ENCODE peak calls at places on chromosomes 11 and 22, in five cellular contexts. M is AG04450, V is GM12865, K is tibial artery, F is PC-9. X is an unnamed sample.

GRCh38 chr22:46303347-46303965 is 6.8 kb downstream of the GTSE1 start:
- DNase-seq in F (no peak), K (no peak), V (no peak), M (no peak), X (peak; percentile 43)

GRCh38 chr11:66207816-66208215 is 60.6 kb upstream of the RAB1B start:
- DNase-seq in F (no peak), M (no peak), K (no peak), V (no peak), X (no peak)

GRCh38 chr11:71525188-71525937 is 1.7 kb upstream of the KRTAP5-7 start:
- DNase-seq in F (no peak), V (no peak), K (no peak), M (no peak), X (no peak)

GRCh38 chr11:110126936-110127335 is 33.7 kb downstream of the ZC3H12C start:
- DNase-seq in F (no peak), V (no peak), K (no peak), M (no peak), X (no peak)

GRCh38 chr11:122340607-122341006 is 224.6 kb upstream of the BLID start:
- DNase-seq in M (no peak), V (no peak), F (no peak), K (no peak), X (no peak)

GRCh38 chr22:37764622-37765021 is 43.1 kb upstream of the GCAT start:
- DNase-seq in V (no peak), F (no peak), K (no peak), M (no peak), X (no peak)

GRCh38 chr11:13016415-13016814 is 7.3 kb downstream of the RASSF10 start:
- DNase-seq in K (no peak), M (no peak), F (no peak), V (peak; percentile 20), X (no peak)

GRCh38 chr11:107683807-107684206 is 28.0 kb downstream of the SLN start:
- DNase-seq in K (no peak), F (no peak), M (no peak), V (no peak), X (no peak)

GRCh38 chr11:2383823-2384722 is 7.0 kb downstream of the CD81 start:
- DNase-seq in M (no peak), F (no peak), V (peak; percentile 84), K (no peak), X (no peak)

GRCh38 chr11:130150790-130151189 is 8.8 kb upstream of the ST14 start:
- DNase-seq in F (no peak), V (peak; percentile 17), M (no peak), K (no peak), X (no peak)

GRCh38 chr11:64296236-64296635 is 3.9 kb upstream of the CATSPERZ start:
- DNase-seq in V (no peak), F (no peak), M (no peak), K (no peak), X (no peak)

GRCh38 chr11:20775331-20775730 is 105.9 kb downstream of the NELL1 start:
- DNase-seq in V (no peak), F (no peak), K (no peak), M (no peak), X (no peak)

GRCh38 chr11:63838150-63838681 is 694 bp upstream of the MARK2 start:
- DNase-seq in K (no peak), V (no peak), F (no peak), M (no peak), X (no peak)

GRCh38 chr11:129412501-129412900 is 36.9 kb downstream of the BARX2 start:
- DNase-seq in M (no peak), V (no peak), F (no peak), K (no peak), X (no peak)

GRCh38 chr22:41621911-41622179 is 750 bp downstream of the XRCC6 start:
- DNase-seq in V (no peak), K (no peak), M (no peak), F (no peak), X (no peak)

GRCh38 chr22:50569896-50570535 is 7.3 kb upstream of the SYCE3 start:
- DNase-seq in V (peak; percentile 49), F (no peak), M (no peak), K (no peak), X (no peak)

GRCh38 chr11:117691206-117691490 is 105.9 kb downstream of the DSCAML1 start:
- DNase-seq in V (no peak), M (no peak), K (no peak), F (no peak), X (no peak)

GRCh38 chr11:63866211-63866610 is 27.3 kb downstream of the MARK2 start:
- DNase-seq in M (no peak), V (peak; percentile 95), F (no peak), K (peak; percentile 79), X (peak; percentile 64)

GRCh38 chr11:73622920-73623593 is 23.3 kb upstream of the PLEKHB1 start:
- DNase-seq in K (no peak), F (no peak), M (no peak), V (no peak), X (no peak)

GRCh38 chr11:3153291-3153861 is 11.7 kb downstream of the OSBPL5 start:
- DNase-seq in V (no peak), F (no peak), K (peak; percentile 79), M (peak; percentile 70), X (peak; percentile 89)

GRCh38 chr22:48577014-48577690 is 1250.5 kb downstream of the BRD1 start:
- DNase-seq in K (no peak), M (no peak), V (no peak), F (no peak), X (no peak)

GRCh38 chr11:68121067-68121899 is at the start of gene CHKA:
- DNase-seq in M (peak; percentile 41), K (peak; percentile 91), F (peak; percentile 97), V (peak; percentile 95), X (peak; percentile 76)

GRCh38 chr11:27423125-27423524 is 49.5 kb downstream of the LGR4 start:
- DNase-seq in K (peak; percentile 34), F (no peak), V (no peak), M (peak; percentile 74), X (peak; percentile 88)

GRCh38 chr22:44202261-44202789 is 21.6 kb downstream of the PARVG start:
- DNase-seq in V (no peak), K (no peak), F (no peak), M (peak; percentile 70), X (peak; percentile 83)

GRCh38 chr11:119093951-119094815 is 7.5 kb downstream of the DPAGT1 start:
- DNase-seq in V (peak; percentile 48), F (peak; percentile 25), K (no peak), M (no peak), X (peak; percentile 38)

GRCh38 chr11:39458481-39458880 is 2001.0 kb downstream of the LRRC4C start:
- DNase-seq in M (no peak), V (no peak), K (no peak), F (no peak), X (no peak)

GRCh38 chr11:116916052-116916451 is 78.6 kb upstream of the APOA1 start:
- DNase-seq in V (no peak), M (no peak), K (no peak), F (no peak), X (no peak)

GRCh38 chr11:59224419-59224928 is 11.7 kb upstream of the MPEG1 start:
- DNase-seq in M (no peak), V (peak; percentile 31), K (no peak), F (no peak), X (peak; percentile 23)

GRCh38 chr11:78798567-78799170 is 224.0 kb upstream of the NARS2 start:
- DNase-seq in V (peak; percentile 63), K (peak; percentile 75), F (peak; percentile 31), M (no peak), X (peak; percentile 74)

DNA sequence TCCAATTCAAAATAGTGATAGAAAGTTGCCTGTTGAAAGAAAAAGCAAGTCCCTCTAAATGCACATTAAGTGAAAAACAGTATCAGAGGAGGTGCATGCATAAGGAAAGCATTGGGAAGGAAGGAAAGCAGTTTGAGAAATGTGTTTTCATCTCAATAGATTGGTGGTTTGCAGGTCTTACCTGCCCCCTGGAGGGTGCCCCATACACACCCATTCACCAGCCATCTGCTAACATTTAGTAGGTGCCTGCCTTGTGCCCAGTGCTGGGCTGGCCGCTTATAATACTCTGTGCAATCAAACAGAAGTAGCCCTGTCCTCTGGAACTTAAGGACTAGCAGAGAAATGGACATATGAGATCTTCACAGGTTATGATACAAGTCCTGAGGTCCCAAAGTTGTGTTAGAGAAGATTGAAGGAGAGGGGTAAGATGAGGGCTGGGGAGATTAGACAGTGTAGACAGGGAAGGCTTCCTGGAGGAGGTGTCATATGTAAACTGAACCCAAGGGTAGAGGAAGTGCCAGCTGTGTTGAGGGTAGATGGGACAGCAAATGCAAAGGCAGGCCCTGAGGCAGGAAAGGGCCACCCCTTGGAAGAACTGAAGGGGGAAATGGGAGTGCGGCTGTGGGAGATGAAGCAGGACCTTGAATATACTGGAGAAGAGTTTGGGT is 184.2 kb downstream of the MN1 start:
- DNase-seq in K (no peak), V (no peak), F (no peak), M (no peak), X (no peak)
- TF ChIP-seq CTCF in K (no peak), V (no peak), F (peak; percentile 50), M (no peak), X (no peak)

DNA sequence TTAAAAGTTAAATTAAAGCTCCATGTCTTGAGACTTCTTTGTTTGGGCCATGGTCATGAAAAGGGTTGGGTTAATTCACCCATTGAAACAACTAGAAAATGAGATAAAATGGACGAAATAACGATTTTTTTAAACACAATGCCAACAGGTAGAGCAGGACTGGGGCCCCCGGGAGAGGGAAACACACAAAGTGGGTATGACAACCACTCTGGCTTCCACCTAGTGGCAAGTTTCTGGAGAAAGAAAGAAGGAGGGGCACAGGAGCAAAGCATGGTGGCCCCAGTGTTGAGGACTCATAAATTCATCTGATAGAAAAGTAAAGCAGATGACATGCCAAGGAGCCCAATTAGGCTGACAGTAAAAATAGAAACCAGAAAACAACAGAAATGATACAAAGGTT is 68.4 kb downstream of the MYEOV start:
- DNase-seq in V (no peak), M (no peak), F (no peak), K (no peak), X (no peak)
- TF ChIP-seq CTCF in V (no peak), M (no peak), F (peak; percentile 15), K (no peak), X (no peak)

DNA sequence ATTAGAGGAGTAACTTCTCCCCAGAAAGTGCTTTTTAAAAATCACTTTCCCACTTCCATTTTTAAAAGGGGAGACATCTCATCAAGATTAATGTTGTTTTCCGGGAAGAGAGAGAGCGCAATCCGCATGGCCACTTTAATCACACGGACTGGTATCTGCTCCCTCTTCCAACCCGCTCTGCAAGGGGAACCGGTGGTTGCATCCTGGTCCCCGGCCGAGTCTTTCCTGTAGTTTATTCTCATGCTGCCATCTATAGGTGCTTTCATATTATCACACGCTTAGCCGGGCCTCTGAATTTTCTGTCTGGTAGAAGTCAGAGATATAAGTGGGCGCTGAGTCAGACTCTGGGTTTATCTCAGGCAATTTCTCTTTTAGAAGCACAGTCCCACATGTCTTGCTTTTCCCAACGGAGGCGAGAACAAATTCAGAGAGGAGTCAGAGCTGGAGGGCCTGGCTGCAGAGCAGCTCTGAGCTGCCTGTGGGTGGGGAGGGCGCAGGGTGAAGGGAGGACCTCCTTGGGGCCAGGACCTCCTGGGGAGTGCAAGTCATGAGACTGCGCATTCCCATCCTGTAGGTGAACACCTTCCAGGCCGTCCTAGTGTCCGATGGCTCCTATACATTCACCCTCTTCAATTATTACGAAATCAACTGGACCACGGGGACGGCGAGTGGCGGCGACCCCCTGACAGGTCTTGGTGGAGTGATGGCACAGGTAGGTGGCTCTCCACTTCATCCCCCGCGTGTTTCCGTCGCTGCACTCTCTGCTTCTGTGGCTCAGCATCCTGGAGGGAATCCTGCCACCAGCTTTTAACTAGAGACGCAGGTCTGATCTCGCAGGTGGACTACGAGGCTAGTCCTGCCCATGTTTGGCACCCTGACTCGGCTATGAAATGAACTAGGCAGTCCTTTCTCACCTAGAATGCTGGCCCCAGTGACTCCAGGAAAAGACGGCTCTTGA is 11.7 kb downstream of the TECTA start:
- DNase-seq in V (peak; percentile 61), M (peak; percentile 54), F (peak; percentile 21), K (peak; percentile 60), X (peak; percentile 81)
- TF ChIP-seq CTCF in V (peak; percentile 41), M (peak; percentile 73), F (peak; percentile 80), K (peak; percentile 39), X (peak; percentile 65)

GRCh38 chr11:19689281-19689975 is 23.2 kb upstream of the NAV2 start:
- DNase-seq in F (no peak), V (no peak), K (no peak), M (no peak), X (no peak)
- TF ChIP-seq CTCF in F (no peak), V (no peak), K (no peak), M (no peak), X (no peak)